ENCODE peak calls at places on chromosomes 16 and 17, in five cellular contexts. One of them, this sample, is unnamed.

GRCh38 chr17:53655591-53655990 is 167.1 kb upstream of the KIF2B start:
- DNase-seq in heart left ventricle: no peak
- DNase-seq in mammary epithelial cell: peak
- DNase-seq in stimulated activated CD4-positive, alpha-beta T cell treated with anti-CD3 and anti-CD28 coated beads, Interleukin-1b, Interleukin-23, amount 100 ng/mL, for 1 hour: no peak
- DNase-seq in AG09309: no peak
- DNase-seq in this sample: no peak

GRCh38 chr17:82156284-82156925 is 56.2 kb downstream of the CCDC57 start:
- DNase-seq in heart left ventricle: no peak
- DNase-seq in mammary epithelial cell: no peak
- DNase-seq in stimulated activated CD4-positive, alpha-beta T cell treated with anti-CD3 and anti-CD28 coated beads, Interleukin-1b, Interleukin-23, amount 100 ng/mL, for 1 hour: no peak
- DNase-seq in AG09309: no peak
- DNase-seq in this sample: no peak

GRCh38 chr17:81635973-81636504 is 873 bp downstream of the NPLOC4 start:
- DNase-seq in heart left ventricle: no peak
- DNase-seq in mammary epithelial cell: no peak
- DNase-seq in stimulated activated CD4-positive, alpha-beta T cell treated with anti-CD3 and anti-CD28 coated beads, Interleukin-1b, Interleukin-23, amount 100 ng/mL, for 1 hour: no peak
- DNase-seq in AG09309: peak
- DNase-seq in this sample: no peak

GRCh38 chr17:46000292-46000691 is 1.2 kb downstream of the STH start:
- DNase-seq in heart left ventricle: no peak
- DNase-seq in mammary epithelial cell: no peak
- DNase-seq in stimulated activated CD4-positive, alpha-beta T cell treated with anti-CD3 and anti-CD28 coated beads, Interleukin-1b, Interleukin-23, amount 100 ng/mL, for 1 hour: no peak
- DNase-seq in AG09309: no peak
- DNase-seq in this sample: no peak

GRCh38 chr17:56595831-56596740 is 2.6 kb downstream of the NOG start:
- DNase-seq in heart left ventricle: no peak
- DNase-seq in mammary epithelial cell: peak
- DNase-seq in stimulated activated CD4-positive, alpha-beta T cell treated with anti-CD3 and anti-CD28 coated beads, Interleukin-1b, Interleukin-23, amount 100 ng/mL, for 1 hour: no peak
- DNase-seq in AG09309: no peak
- DNase-seq in this sample: no peak

GRCh38 chr17:40552806-40553693 is 12.2 kb downstream of the CCR7 start:
- DNase-seq in heart left ventricle: no peak
- DNase-seq in mammary epithelial cell: no peak
- DNase-seq in stimulated activated CD4-positive, alpha-beta T cell treated with anti-CD3 and anti-CD28 coated beads, Interleukin-1b, Interleukin-23, amount 100 ng/mL, for 1 hour: no peak
- DNase-seq in AG09309: no peak
- DNase-seq in this sample: no peak

GRCh38 chr16:75305364-75306101 is 54.1 kb upstream of the BCAR1 start:
- DNase-seq in heart left ventricle: peak
- DNase-seq in mammary epithelial cell: peak
- DNase-seq in stimulated activated CD4-positive, alpha-beta T cell treated with anti-CD3 and anti-CD28 coated beads, Interleukin-1b, Interleukin-23, amount 100 ng/mL, for 1 hour: peak
- DNase-seq in AG09309: peak
- DNase-seq in this sample: peak

GRCh38 chr17:6186998-6187397 is 116.8 kb downstream of the WSCD1 start:
- DNase-seq in heart left ventricle: no peak
- DNase-seq in mammary epithelial cell: peak
- DNase-seq in stimulated activated CD4-positive, alpha-beta T cell treated with anti-CD3 and anti-CD28 coated beads, Interleukin-1b, Interleukin-23, amount 100 ng/mL, for 1 hour: no peak
- DNase-seq in AG09309: no peak
- DNase-seq in this sample: no peak

GRCh38 chr16:72945081-72945480 is 102.8 kb downstream of the ZFHX3 start:
- DNase-seq in heart left ventricle: no peak
- DNase-seq in mammary epithelial cell: no peak
- DNase-seq in stimulated activated CD4-positive, alpha-beta T cell treated with anti-CD3 and anti-CD28 coated beads, Interleukin-1b, Interleukin-23, amount 100 ng/mL, for 1 hour: no peak
- DNase-seq in AG09309: no peak
- DNase-seq in this sample: no peak

GRCh38 chr16:85946680-85947510 is 47.9 kb downstream of the IRF8 start:
- DNase-seq in heart left ventricle: no peak
- DNase-seq in mammary epithelial cell: no peak
- DNase-seq in stimulated activated CD4-positive, alpha-beta T cell treated with anti-CD3 and anti-CD28 coated beads, Interleukin-1b, Interleukin-23, amount 100 ng/mL, for 1 hour: no peak
- DNase-seq in AG09309: no peak
- DNase-seq in this sample: no peak

GRCh38 chr17:48704521-48704920 is 17.8 kb downstream of the PRAC1 start:
- DNase-seq in heart left ventricle: no peak
- DNase-seq in mammary epithelial cell: no peak
- DNase-seq in stimulated activated CD4-positive, alpha-beta T cell treated with anti-CD3 and anti-CD28 coated beads, Interleukin-1b, Interleukin-23, amount 100 ng/mL, for 1 hour: no peak
- DNase-seq in AG09309: no peak
- DNase-seq in this sample: no peak

GRCh38 chr17:10384175-10384574 is 11.4 kb upstream of the MYH13 start:
- DNase-seq in heart left ventricle: no peak
- DNase-seq in mammary epithelial cell: no peak
- DNase-seq in stimulated activated CD4-positive, alpha-beta T cell treated with anti-CD3 and anti-CD28 coated beads, Interleukin-1b, Interleukin-23, amount 100 ng/mL, for 1 hour: no peak
- DNase-seq in AG09309: no peak
- DNase-seq in this sample: peak

GRCh38 chr17:17880577-17881196 is 43.9 kb upstream of the SREBF1 start:
- DNase-seq in heart left ventricle: no peak
- DNase-seq in mammary epithelial cell: no peak
- DNase-seq in stimulated activated CD4-positive, alpha-beta T cell treated with anti-CD3 and anti-CD28 coated beads, Interleukin-1b, Interleukin-23, amount 100 ng/mL, for 1 hour: no peak
- DNase-seq in AG09309: no peak
- DNase-seq in this sample: no peak

GRCh38 chr16:82192665-82193064 is 22.6 kb upstream of the MPHOSPH6 start:
- DNase-seq in heart left ventricle: no peak
- DNase-seq in mammary epithelial cell: peak
- DNase-seq in stimulated activated CD4-positive, alpha-beta T cell treated with anti-CD3 and anti-CD28 coated beads, Interleukin-1b, Interleukin-23, amount 100 ng/mL, for 1 hour: no peak
- DNase-seq in AG09309: peak
- DNase-seq in this sample: peak

GRCh38 chr17:83046759-83047478 is 32.5 kb upstream of the METRNL start:
- DNase-seq in heart left ventricle: no peak
- DNase-seq in mammary epithelial cell: no peak
- DNase-seq in stimulated activated CD4-positive, alpha-beta T cell treated with anti-CD3 and anti-CD28 coated beads, Interleukin-1b, Interleukin-23, amount 100 ng/mL, for 1 hour: no peak
- DNase-seq in AG09309: no peak
- DNase-seq in this sample: no peak

GRCh38 chr16:18049454-18050133 is 286.9 kb downstream of the NPIPA8 start:
- DNase-seq in heart left ventricle: no peak
- DNase-seq in mammary epithelial cell: no peak
- DNase-seq in stimulated activated CD4-positive, alpha-beta T cell treated with anti-CD3 and anti-CD28 coated beads, Interleukin-1b, Interleukin-23, amount 100 ng/mL, for 1 hour: no peak
- DNase-seq in AG09309: no peak
- DNase-seq in this sample: no peak